ENCODE peak calls at places on chromosomes 4 and X, in five cellular contexts. One of them, this sample, is unnamed.

GRCh38 chr4:14345356-14345775 is 656.9 kb upstream of the CPEB2 start:
- DNase-seq in MV-4-11: peak
- DNase-seq in GM12891: no peak
- DNase-seq in pancreas: no peak
- DNase-seq in cardiac fibroblast: peak
- DNase-seq in this sample: peak

GRCh38 chrX:38578152-38578551 is 16.8 kb downstream of the TSPAN7 start:
- DNase-seq in pancreas: no peak
- DNase-seq in GM12891: no peak
- DNase-seq in cardiac fibroblast: no peak
- DNase-seq in MV-4-11: no peak
- DNase-seq in this sample: no peak

GRCh38 chr4:85209161-85209560 is 242.7 kb upstream of the WDFY3 start:
- DNase-seq in cardiac fibroblast: peak
- DNase-seq in pancreas: no peak
- DNase-seq in MV-4-11: no peak
- DNase-seq in GM12891: no peak
- DNase-seq in this sample: peak

GRCh38 chrX:70254909-70255308 is 5.1 kb downstream of the P2RY4 start:
- DNase-seq in GM12891: no peak
- DNase-seq in cardiac fibroblast: no peak
- DNase-seq in MV-4-11: no peak
- DNase-seq in pancreas: no peak
- DNase-seq in this sample: no peak

GRCh38 chr4:661231-661630 is 12.8 kb downstream of the ATP5ME start:
- DNase-seq in cardiac fibroblast: no peak
- DNase-seq in GM12891: no peak
- DNase-seq in MV-4-11: no peak
- DNase-seq in pancreas: no peak
- DNase-seq in this sample: no peak

GRCh38 chr4:145819246-145820181 is 119.1 kb downstream of the ZNF827 start:
- DNase-seq in GM12891: no peak
- DNase-seq in cardiac fibroblast: no peak
- DNase-seq in MV-4-11: no peak
- DNase-seq in pancreas: no peak
- DNase-seq in this sample: no peak

GRCh38 chrX:149541521-149542047 is 772 bp downstream of the EOLA1 start:
- DNase-seq in pancreas: no peak
- DNase-seq in GM12891: no peak
- DNase-seq in cardiac fibroblast: no peak
- DNase-seq in MV-4-11: no peak
- DNase-seq in this sample: no peak

GRCh38 chr4:25862411-25863346 is at the start of gene SEL1L3:
- DNase-seq in cardiac fibroblast: peak
- DNase-seq in pancreas: peak
- DNase-seq in MV-4-11: no peak
- DNase-seq in GM12891: peak
- DNase-seq in this sample: no peak

GRCh38 chrX:39335447-39336235 is 534.4 kb downstream of the MID1IP1 start:
- DNase-seq in MV-4-11: peak
- DNase-seq in pancreas: no peak
- DNase-seq in cardiac fibroblast: no peak
- DNase-seq in GM12891: no peak
- DNase-seq in this sample: no peak

GRCh38 chr4:41361831-41362646 is 105.3 kb downstream of the UCHL1 start:
- DNase-seq in pancreas: no peak
- DNase-seq in GM12891: no peak
- DNase-seq in cardiac fibroblast: no peak
- DNase-seq in MV-4-11: no peak
- DNase-seq in this sample: no peak

GRCh38 chrX:154599531-154599930 is 14.6 kb downstream of the CTAG1A start:
- DNase-seq in MV-4-11: no peak
- DNase-seq in cardiac fibroblast: no peak
- DNase-seq in pancreas: no peak
- DNase-seq in GM12891: no peak
- DNase-seq in this sample: no peak

GRCh38 chr4:148779771-148780170 is 337.6 kb upstream of the NR3C2 start:
- DNase-seq in cardiac fibroblast: no peak
- DNase-seq in GM12891: no peak
- DNase-seq in pancreas: no peak
- DNase-seq in MV-4-11: no peak
- DNase-seq in this sample: no peak

GRCh38 chr4:114364857-114365256 is 233.8 kb upstream of the UGT8 start:
- DNase-seq in cardiac fibroblast: peak
- DNase-seq in MV-4-11: no peak
- DNase-seq in pancreas: no peak
- DNase-seq in GM12891: no peak
- DNase-seq in this sample: peak

GRCh38 chr4:163748474-163748873 is 254.0 kb downstream of the TMA16 start:
- DNase-seq in GM12891: no peak
- DNase-seq in MV-4-11: peak
- DNase-seq in cardiac fibroblast: no peak
- DNase-seq in pancreas: no peak
- DNase-seq in this sample: no peak

GRCh38 chrX:68947882-68948605 is 119.2 kb downstream of the EFNB1 start:
- DNase-seq in MV-4-11: no peak
- DNase-seq in GM12891: no peak
- DNase-seq in pancreas: no peak
- DNase-seq in cardiac fibroblast: no peak
- DNase-seq in this sample: no peak

GRCh38 chr4:176189891-176190795 is 5.2 kb downstream of the SPATA4 start:
- DNase-seq in cardiac fibroblast: no peak
- DNase-seq in pancreas: no peak
- DNase-seq in GM12891: no peak
- DNase-seq in MV-4-11: no peak
- DNase-seq in this sample: no peak

GRCh38 chr4:174999407-174999806 is 81.2 kb downstream of the ADAM29 start:
- DNase-seq in pancreas: no peak
- DNase-seq in MV-4-11: peak
- DNase-seq in GM12891: no peak
- DNase-seq in cardiac fibroblast: no peak
- DNase-seq in this sample: no peak

GRCh38 chrX:152632445-152633097 is 5.1 kb upstream of the GABRQ start:
- DNase-seq in GM12891: no peak
- DNase-seq in cardiac fibroblast: peak
- DNase-seq in MV-4-11: no peak
- DNase-seq in pancreas: peak
- DNase-seq in this sample: peak

GRCh38 chrX:3678287-3678686 is 35.2 kb downstream of the PRKX start:
- DNase-seq in pancreas: no peak
- DNase-seq in MV-4-11: no peak
- DNase-seq in cardiac fibroblast: peak
- DNase-seq in GM12891: no peak
- DNase-seq in this sample: peak

GRCh38 chrX:23773601-23774175 is 9.3 kb upstream of the SAT1 start:
- DNase-seq in pancreas: no peak
- DNase-seq in cardiac fibroblast: peak
- DNase-seq in MV-4-11: peak
- DNase-seq in GM12891: no peak
- DNase-seq in this sample: no peak

GRCh38 chr4:55066018-55066417 is 59.4 kb downstream of the KDR start:
- DNase-seq in cardiac fibroblast: no peak
- DNase-seq in GM12891: no peak
- DNase-seq in pancreas: no peak
- DNase-seq in MV-4-11: no peak
- DNase-seq in this sample: no peak